ENCODE peak calls at places on chromosomes 2 and 18, in eight cellular contexts. B is spleen, I is stomach, R is H1, T is transverse colon, X is SK-N-SH, Y is GM23338, Q is HCT116. C is an unnamed sample.
A peak's percentile ranks its signal among the peaks of the same experiment; 100 is the strongest.

GRCh38 chr2:6780765-6781274 is 84.9 kb downstream of the CMPK2 start:
- DNase-seq in T (peak; percentile 23), Q (no peak), B (peak; percentile 81), R (no peak), X (peak; percentile 76), Y (no peak), I (peak; percentile 31), C (peak; percentile 68)

GRCh38 chr18:56196495-56197225 is 441.7 kb downstream of the TXNL1 start:
- DNase-seq in Q (no peak), B (no peak), I (no peak), X (no peak), R (no peak), Y (no peak), T (no peak), C (no peak)

GRCh38 chr2:3423492-3424170 is 44.1 kb downstream of the TRAPPC12 start:
- DNase-seq in X (peak; percentile 88), T (peak; percentile 72), I (peak; percentile 80), Q (peak; percentile 27), Y (peak; percentile 76), R (peak; percentile 38), B (peak; percentile 91), C (no peak)

GRCh38 chr2:20231632-20232031 is 6.7 kb upstream of the SDC1 start:
- DNase-seq in Y (peak; percentile 64), Q (peak; percentile 90), I (peak; percentile 87), T (peak; percentile 90), X (peak; percentile 33), B (no peak), R (peak; percentile 68), C (peak; percentile 80)

GRCh38 chr2:156779416-156780117 is 343.4 kb downstream of the GPD2 start:
- DNase-seq in Q (no peak), I (no peak), B (no peak), X (no peak), T (peak; percentile 21), Y (no peak), R (no peak), C (no peak)

GRCh38 chr2:149068996-149069888 is 30.7 kb downstream of the LYPD6B start:
- DNase-seq in R (no peak), X (no peak), B (no peak), Q (no peak), T (no peak), Y (no peak), I (no peak), C (no peak)

GRCh38 chr2:26711457-26712155 is 19.1 kb downstream of the KCNK3 start:
- DNase-seq in Y (no peak), X (no peak), R (no peak), I (no peak), B (no peak), T (peak; percentile 23), Q (no peak), C (no peak)

GRCh38 chr2:147502895-147503294 is 341.9 kb upstream of the ACVR2A start:
- DNase-seq in X (no peak), I (no peak), Q (no peak), B (no peak), R (no peak), T (no peak), Y (no peak), C (no peak)

GRCh38 chr2:152600051-152600657 is 117.1 kb downstream of the PRPF40A start:
- DNase-seq in X (no peak), B (no peak), Q (no peak), Y (no peak), R (no peak), I (no peak), T (no peak), C (no peak)

GRCh38 chr2:241886840-241887447 is 17.4 kb downstream of the RTP5 start:
- DNase-seq in Q (no peak), T (no peak), R (no peak), I (no peak), X (no peak), B (peak; percentile 71), Y (no peak), C (no peak)

GRCh38 chr18:26103579-26103978 is 13.2 kb upstream of the SS18 start:
- DNase-seq in I (no peak), T (peak; percentile 13), Q (peak; percentile 43), B (no peak), R (no peak), X (peak; percentile 7), Y (peak; percentile 84), C (peak; percentile 64)

GRCh38 chr2:74685408-74685807 is 31.4 kb downstream of the SEMA4F start:
- DNase-seq in I (no peak), X (no peak), T (no peak), B (no peak), Y (no peak), Q (no peak), R (no peak), C (no peak)

GRCh38 chr2:24836706-24837105 is 43.5 kb downstream of the CENPO start:
- DNase-seq in I (no peak), Q (no peak), Y (no peak), B (peak; percentile 66), R (no peak), X (no peak), T (no peak), C (no peak)

DNA sequence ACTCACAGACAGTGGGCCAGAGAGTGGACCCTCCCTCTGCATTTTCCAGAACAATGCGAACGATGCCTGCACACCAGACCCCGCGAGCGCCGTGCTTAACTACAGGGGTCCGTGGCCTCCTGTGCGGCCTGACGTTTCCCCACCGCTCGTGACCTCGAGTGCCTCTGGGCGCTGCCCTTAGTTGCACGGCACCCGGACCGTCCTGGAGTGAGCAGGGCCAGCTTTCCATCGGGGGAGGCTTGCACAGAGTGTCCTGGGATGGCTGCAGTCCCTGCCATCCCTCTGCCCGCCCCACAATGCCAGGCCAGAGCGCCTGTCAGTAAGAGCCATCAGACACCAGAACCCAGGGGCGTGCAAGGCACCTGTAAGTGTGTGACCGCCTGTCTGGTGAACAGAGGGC is 217.0 kb downstream of the TWIST2 start:
- DNase-seq in I (no peak), R (no peak), B (no peak), Y (no peak), T (no peak), Q (no peak), X (no peak), C (peak; percentile 66)
- H3K36me3 ChIP-seq in I (peaks cover 66% of the 10 kb centered on the region), R (no peaks in the 10 kb centered on the region), B (peaks cover 92% of the 10 kb centered on the region), Y (no peaks in the 10 kb centered on the region), T (peaks cover 16% of the 10 kb centered on the region), Q (no peaks in the 10 kb centered on the region), X (peaks cover 11% of the 10 kb centered on the region), C (peaks cover 76% of the 10 kb centered on the region)

GRCh38 chr2:9974344-9974743 is 22.9 kb downstream of the GRHL1 start:
- DNase-seq in I (no peak), X (no peak), R (no peak), Q (no peak), T (no peak), B (no peak), Y (no peak), C (no peak)

GRCh38 chr2:9975328-9975727 is 23.8 kb downstream of the GRHL1 start:
- DNase-seq in Q (no peak), I (peak; percentile 83), B (no peak), T (no peak), R (no peak), X (no peak), Y (no peak), C (peak; percentile 39)

GRCh38 chr2:9973691-9974090 is 22.2 kb downstream of the GRHL1 start:
- DNase-seq in B (no peak), R (no peak), X (no peak), T (no peak), I (no peak), Q (no peak), Y (no peak), C (no peak)

GRCh38 chr2:9972621-9973445 is 21.3 kb downstream of the GRHL1 start:
- DNase-seq in I (peak; percentile 69), T (no peak), R (no peak), Y (peak; percentile 6), Q (no peak), B (no peak), X (no peak), C (no peak)

DNA sequence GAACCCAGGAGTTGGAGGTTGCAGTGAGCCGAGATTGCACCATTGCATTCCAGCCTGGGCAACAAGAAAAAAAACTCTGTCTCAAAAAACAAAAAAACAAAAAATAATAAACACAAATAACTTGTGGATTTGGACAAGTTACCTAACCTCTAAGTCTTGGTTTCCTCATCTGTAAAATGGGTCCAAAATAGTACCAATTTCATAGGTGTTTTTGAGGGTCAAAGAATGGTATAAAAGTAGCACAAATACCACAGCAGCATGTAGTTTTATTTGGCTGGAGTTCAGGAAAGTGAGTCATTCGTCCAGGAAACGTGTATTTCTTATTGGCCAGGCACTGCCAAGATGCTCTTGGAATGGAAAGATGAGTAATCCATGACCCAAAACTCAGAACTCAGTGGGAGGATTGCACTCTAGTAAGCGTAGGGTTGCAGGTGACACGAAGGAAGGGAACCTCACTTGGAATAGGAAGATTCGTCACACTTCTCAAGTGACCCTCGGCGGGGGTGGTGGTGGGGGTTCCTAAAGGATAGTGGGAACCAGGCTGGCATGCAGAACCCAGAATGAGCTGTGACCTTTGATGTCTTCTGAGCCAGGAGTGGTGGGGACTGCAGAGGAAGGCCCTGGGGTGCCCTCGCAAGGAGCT is 24.4 kb downstream of the GRHL1 start:
- DNase-seq in I (no peak), R (no peak), T (no peak), Q (peak; percentile 92), B (no peak), X (no peak), Y (no peak), C (no peak)
- TF ChIP-seq POLR2AphosphoS5 in I (no peak), R (no peak), T (peak; percentile 46), Q (peak; percentile 60), B (no peak), X (peak; percentile 89), Y (no peak), C (peak; percentile 76)

DNA sequence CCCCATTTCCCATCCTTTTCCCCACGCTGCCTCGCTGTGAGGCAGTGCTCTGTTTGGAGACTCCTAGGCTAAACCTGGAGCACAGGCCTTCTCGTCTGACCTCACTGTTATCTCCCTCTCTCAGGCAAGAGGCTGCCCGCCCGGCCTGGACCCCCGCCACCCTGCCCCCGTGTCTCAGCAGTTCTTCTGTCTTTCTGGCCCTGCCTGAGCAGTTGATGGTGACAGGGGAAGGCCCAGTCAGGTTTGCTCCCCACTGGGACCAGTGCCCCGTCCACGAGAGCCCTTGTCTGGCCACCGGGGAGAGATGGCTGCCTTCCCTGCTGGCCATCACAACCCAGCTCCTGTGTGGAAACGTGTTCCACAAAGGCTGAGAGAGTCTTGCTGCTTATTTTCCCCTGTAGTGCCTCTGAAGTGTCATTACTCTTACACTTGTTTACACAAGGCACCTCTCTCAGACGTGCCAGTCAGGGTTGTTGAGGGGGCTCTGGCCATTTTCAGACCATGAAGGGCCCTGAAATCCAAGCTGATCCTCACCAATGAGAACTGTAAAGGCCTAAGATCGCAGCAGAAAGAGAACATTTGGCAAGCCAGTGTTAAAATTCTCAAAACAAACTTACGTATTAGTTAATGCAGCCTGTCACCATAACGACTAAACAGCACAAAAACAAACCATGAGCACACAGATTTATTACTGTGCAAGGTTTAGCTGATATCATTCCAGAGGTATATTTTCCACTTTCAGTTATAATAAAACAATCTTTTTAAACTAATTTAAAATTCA is 210.8 kb downstream of the NDUFA10 start:
- DNase-seq in T (no peak), X (no peak), I (no peak), Y (no peak), Q (no peak), R (no peak), B (peak; percentile 50), C (no peak)
- H3K27me3 ChIP-seq in T (no peaks in the 10 kb centered on the region), X (no peaks in the 10 kb centered on the region), I (no peaks in the 10 kb centered on the region), Y (no peaks in the 10 kb centered on the region), Q (peaks cover 8% of the 10 kb centered on the region), R (no peaks in the 10 kb centered on the region), B (no peaks in the 10 kb centered on the region), C (no peaks in the 10 kb centered on the region)

DNA sequence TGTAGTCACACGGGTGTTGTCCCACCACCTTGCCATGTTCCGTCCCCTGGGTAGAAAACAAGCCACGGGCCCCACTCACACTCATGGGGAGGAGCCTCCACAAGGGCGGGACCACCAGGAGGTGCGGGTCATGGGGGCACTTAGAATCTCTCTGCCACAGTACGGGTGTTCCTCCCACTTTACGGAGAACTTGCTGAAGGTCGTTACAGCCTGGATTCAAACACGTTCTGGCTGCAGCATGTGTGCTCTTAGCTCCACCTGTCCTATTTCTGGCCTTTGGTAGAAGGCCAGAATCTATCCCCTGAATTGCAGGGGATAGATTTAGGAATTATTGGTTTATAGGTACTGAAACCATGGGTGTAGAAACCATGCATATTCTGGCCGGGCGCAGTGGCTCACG is 14.9 kb upstream of the CEP192 start:
- DNase-seq in I (no peak), R (no peak), T (no peak), Q (no peak), B (no peak), X (no peak), Y (no peak), C (no peak)
- H3K36me3 ChIP-seq in I (peaks cover 76% of the 10 kb centered on the region), R (peaks cover 18% of the 10 kb centered on the region), T (peaks cover 22% of the 10 kb centered on the region), Q (peaks cover 34% of the 10 kb centered on the region), B (peaks cover 76% of the 10 kb centered on the region), X (peaks cover 44% of the 10 kb centered on the region), Y (peaks cover 36% of the 10 kb centered on the region), C (peaks cover 36% of the 10 kb centered on the region)

C was measured in upper lobe of left lung.